ENCODE peak calls at places on chromosomes 12 and 14, in ten cellular contexts. X is SK-N-SH, N is WTC11, O is K562, J is H1, I is GM12878, G is endothelial cell of umbilical vein, B is A549, V is HepG2, H is HCT116. W is an unnamed sample.

GRCh38 chr14:91300283-91300841 is 55.9 kb upstream of the GPR68 start:
- DNase-seq in X (no peak), N (no peak), O (no peak), J (no peak), I (no peak), G (no peak), B (no peak), V (no peak), H (no peak), W (no peak)

GRCh38 chr12:52079576-52080402 is at the start of gene SMIM41:
- DNase-seq in X (no peak), N (peak), O (peak), J (peak), I (no peak), G (no peak), B (no peak), V (no peak), H (no peak), W (no peak)

GRCh38 chr12:112823582-112824149 is 32.1 kb downstream of the RPH3A start:
- DNase-seq in X (no peak), N (no peak), O (peak), J (no peak), I (no peak), G (no peak), B (peak), V (no peak), H (no peak), W (no peak)

GRCh38 chr14:21965042-21965441 is 291.4 kb upstream of the OR4E1 start:
- DNase-seq in X (no peak), N (no peak), O (no peak), J (no peak), I (no peak), G (no peak), B (no peak), V (no peak), H (no peak), W (no peak)

GRCh38 chr12:77834618-77835017 is 3.9 kb downstream of the NAV3 start:
- DNase-seq in X (no peak), N (no peak), O (no peak), J (no peak), I (no peak), G (no peak), B (no peak), V (no peak), H (no peak), W (no peak)

GRCh38 chr12:111406474-111407370 is 999 bp downstream of the SH2B3 start:
- DNase-seq in X (peak), N (no peak), O (no peak), J (no peak), I (no peak), G (no peak), B (no peak), V (no peak), H (no peak), W (peak)

GRCh38 chr12:26298785-26299621 is 103.6 kb downstream of the SSPN start:
- DNase-seq in X (peak), N (no peak), O (peak), J (no peak), I (peak), G (peak), B (peak), V (no peak), H (no peak), W (peak)

GRCh38 chr14:94773682-94774211 is 3.8 kb upstream of the GSC start:
- DNase-seq in X (no peak), N (peak), O (no peak), J (peak), I (no peak), G (no peak), B (no peak), V (no peak), H (no peak), W (no peak)

GRCh38 chr12:18684430-18684829 is 53.4 kb downstream of the PLCZ1 start:
- DNase-seq in X (no peak), N (no peak), O (no peak), J (no peak), I (no peak), G (no peak), B (no peak), V (no peak), H (no peak), W (no peak)

GRCh38 chr12:133215724-133216123 is 20.0 kb downstream of the ANHX start:
- DNase-seq in X (no peak), N (no peak), O (no peak), J (no peak), I (no peak), G (no peak), B (no peak), V (no peak), H (no peak), W (no peak)

GRCh38 chr14:61484826-61485584 is 163.6 kb downstream of the PRKCH start:
- DNase-seq in X (peak), N (no peak), O (no peak), J (no peak), I (no peak), G (no peak), B (no peak), V (no peak), H (no peak), W (no peak)

GRCh38 chr14:69643430-69644200 is 32.2 kb downstream of the SUSD6 start:
- DNase-seq in X (no peak), N (no peak), O (no peak), J (no peak), I (no peak), G (peak), B (peak), V (peak), H (peak), W (peak)
- TF ChIP-seq MAX in X (no peak), N (no peak), O (no peak), J (no peak), I (no peak), G (no peak), B (no peak), V (no peak), H (peak), W (no peak)

GRCh38 chr12:127583041-127583440 is 683.9 kb upstream of the TMEM132C start:
- DNase-seq in X (no peak), N (no peak), O (no peak), J (no peak), I (no peak), G (no peak), B (no peak), V (no peak), H (no peak), W (no peak)
- TF ChIP-seq MAX in X (no peak), N (no peak), O (no peak), J (no peak), I (no peak), G (no peak), B (no peak), V (no peak), H (no peak), W (no peak)

GRCh38 chr12:29750928-29751220 is 32.9 kb downstream of the TMTC1 start:
- DNase-seq in X (no peak), N (no peak), O (no peak), J (no peak), I (no peak), G (no peak), B (no peak), V (no peak), H (no peak), W (no peak)

GRCh38 chr12:29751676-29752075 is 32.1 kb downstream of the TMTC1 start:
- DNase-seq in X (no peak), N (no peak), O (no peak), J (no peak), I (no peak), G (no peak), B (no peak), V (no peak), H (no peak), W (no peak)

GRCh38 chr12:29752121-29752520 is 31.6 kb downstream of the TMTC1 start:
- DNase-seq in X (no peak), N (no peak), O (no peak), J (no peak), I (no peak), G (no peak), B (no peak), V (no peak), H (no peak), W (no peak)

GRCh38 chr12:29754235-29755189 is 29.2 kb downstream of the TMTC1 start:
- DNase-seq in X (no peak), N (no peak), O (no peak), J (no peak), I (no peak), G (peak), B (no peak), V (no peak), H (no peak), W (no peak)

DNA sequence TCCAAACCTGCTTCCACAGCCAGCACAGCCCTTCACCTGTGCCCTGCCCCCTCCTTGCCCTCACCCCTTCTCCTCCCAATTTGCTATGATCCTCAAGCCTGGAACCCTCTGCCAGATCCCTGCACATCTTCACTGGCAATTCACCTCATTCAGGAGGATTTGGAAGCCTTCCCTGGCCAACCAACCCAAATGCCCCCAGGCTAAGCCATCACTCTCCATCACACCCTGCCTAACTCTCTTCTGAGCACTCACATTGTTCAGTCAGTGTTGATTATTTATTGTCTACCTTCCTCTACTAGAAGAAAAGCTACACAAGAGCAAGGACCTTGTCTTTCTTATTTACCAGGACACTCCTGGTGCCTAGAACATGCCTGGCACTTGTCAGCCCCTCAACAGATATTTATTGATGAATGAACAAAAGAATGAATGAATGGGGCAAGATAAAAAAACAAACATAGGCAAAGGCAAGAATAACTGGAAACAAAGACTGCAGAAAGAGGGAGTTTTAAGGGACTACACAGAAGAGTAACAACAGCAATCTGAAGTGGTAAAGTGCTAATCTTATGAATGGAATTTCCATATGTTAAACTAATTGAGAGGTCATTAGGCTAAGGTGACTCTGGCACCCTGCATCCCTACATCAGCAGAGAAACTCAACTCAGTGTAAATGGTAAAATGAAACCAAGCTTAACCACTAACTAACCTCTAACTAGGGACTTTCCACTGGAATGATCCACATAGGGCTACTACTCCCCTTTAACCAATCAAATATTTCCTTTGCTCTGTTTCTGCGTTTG is 33.4 kb downstream of the TMTC1 start:
- DNase-seq in X (no peak), N (no peak), O (no peak), J (no peak), I (peak), G (no peak), B (no peak), V (no peak), H (no peak), W (no peak)
- TF ChIP-seq MAX in X (no peak), N (no peak), O (no peak), J (no peak), I (no peak), G (no peak), B (no peak), V (no peak), H (no peak), W (no peak)

GRCh38 chr12:131090254-131091210 is 136.8 kb downstream of the ADGRD1 start:
- DNase-seq in X (no peak), N (peak), O (no peak), J (no peak), I (no peak), G (no peak), B (no peak), V (no peak), H (no peak), W (no peak)
- TF ChIP-seq MAX in X (no peak), N (no peak), O (no peak), J (no peak), I (no peak), G (no peak), B (no peak), V (no peak), H (no peak), W (no peak)

GRCh38 chr14:92964124-92965109 is 41.5 kb downstream of the CHGA start:
- DNase-seq in X (peak), N (no peak), O (no peak), J (no peak), I (no peak), G (no peak), B (no peak), V (no peak), H (no peak), W (no peak)

GRCh38 chr14:92968291-92969020 is 45.5 kb downstream of the CHGA start:
- DNase-seq in X (no peak), N (no peak), O (no peak), J (no peak), I (no peak), G (no peak), B (no peak), V (no peak), H (no peak), W (no peak)

GRCh38 chr14:92970233-92970625 is 47.3 kb downstream of the CHGA start:
- DNase-seq in X (no peak), N (no peak), O (no peak), J (no peak), I (no peak), G (no peak), B (no peak), V (no peak), H (no peak), W (no peak)

GRCh38 chr14:92969470-92970232 is 46.7 kb downstream of the CHGA start:
- DNase-seq in X (no peak), N (no peak), O (no peak), J (no peak), I (no peak), G (no peak), B (no peak), V (no peak), H (no peak), W (no peak)

GRCh38 chr14:92967346-92967926 is 44.5 kb downstream of the CHGA start:
- DNase-seq in X (no peak), N (no peak), O (no peak), J (no peak), I (no peak), G (no peak), B (no peak), V (no peak), H (no peak), W (no peak)
- TF ChIP-seq MAX in X (no peak), N (no peak), O (no peak), J (no peak), I (no peak), G (no peak), B (no peak), V (no peak), H (no peak), W (no peak)

DNA sequence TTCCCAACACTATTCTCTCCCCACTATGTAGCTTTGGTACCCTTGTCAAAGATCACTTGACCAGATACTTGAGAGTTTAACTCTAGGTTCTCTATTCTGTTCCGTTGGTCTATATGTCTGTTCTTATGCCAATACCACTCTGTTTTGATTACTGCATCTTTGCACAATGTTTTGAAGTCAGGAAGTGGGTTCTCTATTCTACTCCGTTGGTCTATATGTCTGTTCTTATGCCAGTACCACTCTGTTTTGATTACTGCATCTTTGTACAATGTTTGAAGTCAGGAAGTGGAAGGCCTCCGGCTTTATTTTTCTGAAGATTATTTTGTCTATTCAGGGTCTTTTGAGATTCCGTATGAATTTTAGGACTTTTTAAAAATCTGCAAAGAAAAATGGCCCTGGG is 2.7 kb upstream of the NDUFA12 start:
- DNase-seq in X (no peak), N (no peak), O (no peak), J (no peak), I (no peak), G (no peak), B (no peak), V (no peak), H (no peak), W (no peak)
- TF ChIP-seq MAX in X (no peak), N (no peak), O (no peak), J (no peak), I (no peak), G (no peak), B (no peak), V (no peak), H (no peak), W (no peak)

GRCh38 chr12:39441189-39441962 is 1.5 kb downstream of the KIF21A start:
- DNase-seq in X (no peak), N (no peak), O (no peak), J (no peak), I (no peak), G (no peak), B (no peak), V (no peak), H (no peak), W (no peak)

GRCh38 chr12:39443704-39444234 is 849 bp upstream of the KIF21A start:
- DNase-seq in X (no peak), N (no peak), O (no peak), J (no peak), I (no peak), G (no peak), B (peak), V (peak), H (no peak), W (no peak)

GRCh38 chr12:39440781-39441180 is 2.1 kb downstream of the KIF21A start:
- DNase-seq in X (no peak), N (no peak), O (no peak), J (no peak), I (no peak), G (no peak), B (no peak), V (no peak), H (no peak), W (no peak)

GRCh38 chr12:39442895-39443703 is at the start of gene KIF21A:
- DNase-seq in X (peak), N (peak), O (peak), J (peak), I (peak), G (peak), B (peak), V (peak), H (peak), W (peak)

DNA sequence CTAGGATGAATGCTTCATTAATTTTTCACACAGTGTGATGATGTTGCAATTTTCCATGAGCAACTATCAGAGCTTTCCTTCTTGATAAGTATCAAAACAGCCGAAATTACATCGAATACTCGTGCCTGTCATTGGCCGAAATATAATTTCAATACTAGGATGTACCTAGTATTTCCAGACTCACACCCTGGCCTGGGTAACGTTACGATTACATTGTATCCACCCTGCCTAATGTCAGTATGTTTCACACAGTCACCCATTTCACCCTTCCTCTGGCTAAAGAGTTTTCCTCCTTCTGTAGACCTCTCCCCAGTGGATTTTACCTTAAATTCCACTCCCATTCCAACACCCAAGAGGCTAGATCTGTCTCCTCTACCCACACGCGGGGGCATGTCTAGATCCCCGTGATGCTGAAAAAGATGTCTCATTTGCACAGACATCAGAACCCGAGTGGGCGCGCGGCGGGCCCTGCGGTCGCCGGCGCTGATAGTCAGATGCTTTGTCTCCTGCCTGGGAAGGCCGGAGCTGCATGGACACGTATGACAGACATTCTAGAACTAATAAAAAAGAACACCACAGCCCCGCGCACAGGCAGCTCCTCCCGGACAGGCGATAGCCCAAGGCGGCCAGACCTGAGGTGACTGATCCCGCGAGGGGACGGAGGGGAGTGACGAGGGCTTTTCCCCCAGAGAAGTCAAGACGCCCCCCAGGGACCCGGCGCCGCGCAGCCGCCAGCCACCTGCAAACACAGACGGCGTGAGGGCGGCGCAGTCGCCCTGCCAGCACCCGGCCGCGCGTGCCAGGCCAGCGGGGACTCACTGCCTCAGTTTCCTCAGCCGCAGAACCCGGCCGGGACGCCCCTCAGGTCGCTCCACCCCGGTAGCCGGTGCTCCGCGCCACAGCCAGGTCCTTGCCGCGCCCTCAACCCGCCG is 691 bp downstream of the KIF21A start:
- DNase-seq in X (peak), N (peak), O (peak), J (peak), I (no peak), G (peak), B (peak), V (peak), H (no peak), W (peak)
- TF ChIP-seq MAX in X (no peak), N (no peak), O (no peak), J (no peak), I (no peak), G (no peak), B (peak), V (no peak), H (no peak), W (no peak)

GRCh38 chr14:44963775-44964380 is 1.9 kb downstream of the TOGARAM1 start:
- DNase-seq in X (peak), N (no peak), O (no peak), J (no peak), I (no peak), G (peak), B (no peak), V (peak), H (no peak), W (peak)
- TF ChIP-seq MAX in X (no peak), N (no peak), O (no peak), J (peak), I (no peak), G (peak), B (peak), V (no peak), H (no peak), W (peak)

GRCh38 chr12:19761465-19761864 is 322.2 kb downstream of the AEBP2 start:
- DNase-seq in X (no peak), N (no peak), O (no peak), J (no peak), I (no peak), G (peak), B (no peak), V (no peak), H (no peak), W (peak)

GRCh38 chr12:19757317-19757877 is 318.1 kb downstream of the AEBP2 start:
- DNase-seq in X (peak), N (no peak), O (no peak), J (no peak), I (peak), G (peak), B (no peak), V (no peak), H (peak), W (peak)

GRCh38 chr12:19760611-19761010 is 321.3 kb downstream of the AEBP2 start:
- DNase-seq in X (no peak), N (no peak), O (no peak), J (no peak), I (no peak), G (no peak), B (no peak), V (no peak), H (no peak), W (no peak)

GRCh38 chr12:19755141-19755540 is 315.8 kb downstream of the AEBP2 start:
- DNase-seq in X (no peak), N (no peak), O (no peak), J (no peak), I (no peak), G (no peak), B (no peak), V (no peak), H (no peak), W (no peak)

GRCh38 chr12:19759229-19759628 is 319.9 kb downstream of the AEBP2 start:
- DNase-seq in X (no peak), N (no peak), O (no peak), J (no peak), I (no peak), G (peak), B (no peak), V (no peak), H (no peak), W (no peak)
- TF ChIP-seq MAX in X (no peak), N (no peak), O (no peak), J (no peak), I (no peak), G (no peak), B (no peak), V (no peak), H (no peak), W (no peak)